ENCODE peak calls at places on chromosomes 1 and 21, in five cellular contexts. B is H1, F is stomach, R is sigmoid colon, T is HepG2. C is an unnamed sample.

GRCh38 chr1:162878000-162878596 is 17.1 kb upstream of the CCDC190 start:
- DNase-seq in F (peak; percentile 74), T (peak; percentile 45), B (peak; percentile 31), R (peak; percentile 71), C (peak; percentile 70)

GRCh38 chr1:61647142-61647541 is 77.8 kb downstream of the TM2D1 start:
- DNase-seq in R (no peak), T (peak; percentile 15), F (no peak), B (no peak), C (no peak)

GRCh38 chr21:36395353-36396111 is 10.3 kb downstream of the CHAF1B start:
- DNase-seq in R (peak; percentile 27), T (no peak), F (no peak), B (no peak), C (no peak)

GRCh38 chr1:10471411-10472219 is 714 bp downstream of the DFFA start:
- DNase-seq in T (no peak), B (no peak), R (no peak), F (no peak), C (no peak)

GRCh38 chr21:45894107-45894810 is 87.3 kb upstream of the COL6A1 start:
- DNase-seq in F (no peak), R (peak; percentile 89), T (no peak), B (no peak), C (no peak)

GRCh38 chr1:99005537-99005942 is 879 bp upstream of the PLPPR5 start:
- DNase-seq in R (no peak), T (no peak), B (no peak), F (no peak), C (no peak)

GRCh38 chr21:26842300-26842699 is 2.9 kb downstream of the ADAMTS1 start:
- DNase-seq in R (no peak), F (no peak), B (no peak), T (no peak), C (no peak)

GRCh38 chr1:113976609-113977278 is 2.5 kb upstream of the OLFML3 start:
- DNase-seq in R (no peak), F (no peak), B (peak; percentile 33), T (peak; percentile 37), C (no peak)

GRCh38 chr1:28928306-28928987 is 14.1 kb downstream of the EPB41 start:
- DNase-seq in B (no peak), T (no peak), R (no peak), F (no peak), C (no peak)

GRCh38 chr1:234954613-234955012 is 174.0 kb downstream of the TOMM20 start:
- DNase-seq in T (no peak), B (no peak), F (no peak), R (no peak), C (no peak)

GRCh38 chr1:167797005-167797404 is 75.2 kb downstream of the MPZL1 start:
- DNase-seq in B (no peak), F (peak; percentile 28), R (peak; percentile 96), T (no peak), C (peak; percentile 81)

GRCh38 chr1:99748419-99748818 is 18.0 kb downstream of the FRRS1 start:
- DNase-seq in R (no peak), B (no peak), T (peak; percentile 72), F (no peak), C (no peak)

GRCh38 chr1:51519857-51520699 is 1.0 kb upstream of the EPS15 start:
- DNase-seq in B (no peak), T (no peak), F (no peak), R (no peak), C (no peak)

GRCh38 chr1:231800071-231800470 is 173.5 kb downstream of the DISC1 start:
- DNase-seq in R (no peak), F (no peak), T (no peak), B (no peak), C (no peak)

GRCh38 chr1:112093372-112093694 is 103.9 kb upstream of the KCND3 start:
- DNase-seq in F (no peak), T (no peak), B (no peak), R (no peak), C (no peak)

GRCh38 chr1:18635833-18636671 is 5.4 kb downstream of the PAX7 start:
- DNase-seq in R (no peak), B (no peak), T (no peak), F (no peak), C (no peak)

GRCh38 chr1:212838145-212838544 is 9.3 kb downstream of the SPATA45 start:
- DNase-seq in F (no peak), B (no peak), T (no peak), R (no peak), C (no peak)

GRCh38 chr21:42093991-42094417 is 22.9 kb downstream of the UMODL1 start:
- DNase-seq in F (no peak), T (peak; percentile 11), R (no peak), B (no peak), C (no peak)

GRCh38 chr1:175919001-175919400 is 175.6 kb upstream of the TNR start:
- DNase-seq in B (no peak), F (no peak), T (no peak), R (no peak), C (no peak)

GRCh38 chr1:232317336-232317735 is 312.6 kb downstream of the SIPA1L2 start:
- DNase-seq in F (no peak), B (no peak), T (no peak), R (no peak), C (no peak)

GRCh38 chr1:185894806-185895205 is 160.6 kb downstream of the HMCN1 start:
- DNase-seq in F (no peak), R (no peak), B (no peak), T (no peak), C (no peak)

GRCh38 chr21:27333091-27333490 is 366.2 kb upstream of the ADAMTS5 start:
- DNase-seq in T (no peak), R (no peak), B (no peak), F (no peak), C (no peak)

GRCh38 chr1:116847688-116848531 is 61.8 kb upstream of the PTGFRN start:
- DNase-seq in T (no peak), B (no peak), R (peak; percentile 90), F (no peak), C (peak; percentile 36)

GRCh38 chr1:241105118-241105517 is 251.9 kb downstream of the RGS7 start:
- DNase-seq in T (no peak), B (no peak), F (no peak), R (no peak), C (no peak)

GRCh38 chr1:32266926-32267645 is 16.0 kb downstream of the LCK start:
- DNase-seq in B (no peak), T (peak; percentile 39), F (no peak), R (no peak), C (no peak)

GRCh38 chr1:235601087-235601486 is 48.5 kb downstream of the GNG4 start:
- DNase-seq in R (no peak), T (no peak), F (peak; percentile 27), B (no peak), C (no peak)

GRCh38 chr1:180381184-180381580 is 121.2 kb downstream of the ACBD6 start:
- DNase-seq in B (no peak), T (no peak), F (no peak), R (no peak), C (no peak)

GRCh38 chr1:244100691-244101453 is 49.8 kb downstream of the ZBTB18 start:
- DNase-seq in B (no peak), R (no peak), F (no peak), T (no peak), C (no peak)

GRCh38 chr21:36260030-36260787 is 59.8 kb upstream of the MORC3 start:
- DNase-seq in R (no peak), T (peak; percentile 55), B (no peak), F (peak; percentile 33), C (peak; percentile 78)

GRCh38 chr1:203308205-203309114 is 3.1 kb downstream of the BTG2 start:
- DNase-seq in T (no peak), B (no peak), R (no peak), F (no peak), C (no peak)

GRCh38 chr1:203306970-203307541 is 1.7 kb downstream of the BTG2 start:
- DNase-seq in B (no peak), R (peak; percentile 78), T (no peak), F (peak; percentile 48), C (no peak)

GRCh38 chr1:203309115-203309429 is 3.8 kb downstream of the BTG2 start:
- DNase-seq in R (no peak), T (no peak), B (no peak), F (no peak), C (no peak)

GRCh38 chr1:203307690-203308126 is 2.4 kb downstream of the BTG2 start:
- DNase-seq in R (no peak), T (no peak), F (no peak), B (no peak), C (no peak)

GRCh38 chr1:203311368-203312301 is 6.3 kb downstream of the BTG2 start:
- DNase-seq in R (no peak), T (no peak), B (no peak), F (no peak), C (no peak)
- TF ChIP-seq EP300 in R (no peak), T (no peak), B (no peak), F (no peak), C (no peak)

DNA sequence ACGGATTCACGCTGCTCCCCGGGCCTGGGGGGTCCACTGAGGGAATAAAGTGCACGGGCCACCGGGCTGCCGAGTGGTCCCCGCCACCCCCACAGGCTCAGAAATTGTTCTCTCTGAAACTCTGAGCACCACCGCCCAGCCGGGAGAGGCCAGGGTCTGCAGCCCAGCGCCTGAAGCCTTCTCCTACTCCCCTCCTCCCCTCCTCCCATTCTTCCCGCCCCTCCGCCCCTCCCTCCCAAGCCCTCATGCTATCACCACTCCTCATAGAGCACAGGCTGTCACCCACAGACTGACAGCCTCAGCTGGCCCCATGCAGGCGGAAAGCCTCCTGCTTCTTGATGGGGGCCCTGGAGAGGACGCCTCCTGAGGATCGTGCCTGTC is 707 bp upstream of the GPR153 start:
- DNase-seq in T (no peak), F (no peak), R (no peak), B (no peak), C (no peak)
- H3K27ac ChIP-seq in T (no peak overlapping the region), F (peak overlapping the region; percentile 42), R (peak overlapping the region; percentile 69), B (no peak overlapping the region), C (peak overlapping the region; percentile 78)

DNA sequence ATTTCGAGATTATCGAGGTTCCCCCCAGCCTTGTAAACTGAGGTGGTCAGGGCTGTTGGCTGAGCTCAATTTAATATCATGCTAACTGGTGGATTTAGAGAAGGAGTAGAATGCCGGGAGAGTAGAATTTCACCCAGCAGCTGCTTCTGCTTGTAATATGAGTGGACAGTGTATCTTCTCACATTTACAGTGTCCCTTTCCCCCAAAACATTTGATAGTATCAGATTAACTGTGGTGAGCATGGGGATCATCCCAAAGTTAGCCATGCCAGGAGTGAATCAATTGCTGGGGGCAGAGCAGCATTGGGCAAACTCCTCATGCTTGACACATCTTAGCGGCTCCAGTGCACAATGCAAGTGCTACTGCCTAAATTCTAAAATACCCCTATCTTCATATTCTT is 9.2 kb upstream of the PPFIA4 start:
- DNase-seq in T (no peak), R (no peak), F (no peak), B (no peak), C (no peak)
- H3K36me3 ChIP-seq in T (peaks cover 26% of the 10 kb centered on the region), R (peaks cover 99% of the 10 kb centered on the region), F (peaks cover 100% of the 10 kb centered on the region), B (peaks cover 64% of the 10 kb centered on the region), C (peaks cover 38% of the 10 kb centered on the region)

GRCh38 chr1:37288900-37289299 is 185.5 kb upstream of the ZC3H12A start:
- DNase-seq in R (no peak), B (no peak), F (no peak), T (no peak), C (no peak)
- TF ChIP-seq EP300 in R (no peak), B (no peak), F (no peak), T (no peak), C (no peak)

GRCh38 chr1:246647513-246647912 is 76.7 kb upstream of the SCCPDH start:
- DNase-seq in F (no peak), R (no peak), T (no peak), B (no peak), C (no peak)
- H3K27ac ChIP-seq in F (peak overlapping the region; percentile 17), R (peak overlapping the region; percentile 55), T (no peak overlapping the region), B (no peak overlapping the region), C (no peak overlapping the region)